ENCODE peak calls at places on chromosomes 7 and 10, in nine cellular contexts. K is GM23248; T is activated T-cell treated with anti-CD3 and anti-CD28 coated beads for 1 hour; R is foreskin fibroblast; J is EH; H is NCI-H69; C is naive thymus-derived CD8-positive, alpha-beta T cell; D is AG20443; Y is activated CD4-positive, alpha-beta T cell treated with anti-CD3 and anti-CD28 coated beads for 4 hours. L is an unnamed sample.
A peak's percentile ranks its signal among the peaks of the same experiment; 100 is the strongest.

GRCh38 chr7:44876393-44876792 is 8.9 kb downstream of the PURB start:
- DNase-seq in K (no peak), T (no peak), R (no peak), J (no peak), H (no peak), C (no peak), D (no peak), Y (no peak), L (no peak)

GRCh38 chr7:4307645-4308590 is 374.2 kb upstream of the FOXK1 start:
- DNase-seq in K (no peak), T (no peak), R (no peak), J (no peak), H (no peak), C (no peak), D (no peak), Y (no peak), L (no peak)

GRCh38 chr10:122142652-122143237 is 128.4 kb upstream of the BTBD16 start:
- DNase-seq in K (no peak), T (peak; percentile 12), R (no peak), J (no peak), H (peak; percentile 39), C (no peak), D (peak; percentile 56), Y (peak; percentile 15), L (peak; percentile 43)

GRCh38 chr7:151410405-151411390 is 860 bp upstream of the WDR86 start:
- DNase-seq in K (no peak), T (no peak), R (no peak), J (no peak), H (peak; percentile 81), C (peak; percentile 27), D (no peak), Y (no peak), L (no peak)

GRCh38 chr7:79988642-79989041 is 146.0 kb upstream of the GNAI1 start:
- DNase-seq in K (peak; percentile 65), T (no peak), R (peak; percentile 62), J (peak; percentile 88), H (no peak), C (no peak), D (no peak), Y (no peak), L (peak; percentile 64)

GRCh38 chr10:47021850-47022249 is 110.6 kb downstream of the PTPN20 start:
- DNase-seq in K (no peak), T (no peak), R (no peak), J (no peak), H (no peak), C (no peak), D (peak; percentile 5), Y (no peak), L (no peak)

GRCh38 chr7:137658194-137658900 is 188.4 kb downstream of the DGKI start:
- DNase-seq in K (no peak), T (no peak), R (no peak), J (no peak), H (no peak), C (no peak), D (no peak), Y (no peak), L (no peak)

GRCh38 chr7:155584763-155585531 is 38.6 kb upstream of the CNPY1 start:
- DNase-seq in K (peak; percentile 23), T (no peak), R (peak; percentile 61), J (peak; percentile 59), H (peak; percentile 72), C (no peak), D (peak; percentile 91), Y (no peak), L (peak; percentile 26)

GRCh38 chr7:2011266-2012043 is 221.3 kb downstream of the MAD1L1 start:
- DNase-seq in K (no peak), T (no peak), R (no peak), J (no peak), H (no peak), C (no peak), D (no peak), Y (no peak), L (no peak)

GRCh38 chr7:126026421-126027088 is 1096.9 kb upstream of the POT1 start:
- DNase-seq in K (no peak), T (no peak), R (no peak), J (no peak), H (peak; percentile 64), C (no peak), D (no peak), Y (no peak), L (peak; percentile 0)

GRCh38 chr7:154863766-154864530 is 139.0 kb downstream of the PAXIP1 start:
- DNase-seq in K (no peak), T (no peak), R (no peak), J (no peak), H (no peak), C (no peak), D (no peak), Y (no peak), L (no peak)

GRCh38 chr10:26858707-26859034 is 2.1 kb downstream of the ABI1 start:
- DNase-seq in K (peak; percentile 55), T (no peak), R (no peak), J (no peak), H (no peak), C (no peak), D (no peak), Y (no peak), L (peak; percentile 15)